ENCODE peak calls at places on chromosomes 7 and 10, in eight cellular contexts. G, K, D, I, W, X, F and V are unnamed samples.

GRCh38 chr7:108122181-108122580 is 8.0 kb downstream of the LAMB4 start:
- DNase-seq in W (no peak), I (no peak), F (no peak), X (no peak), G (no peak), K (no peak), D (no peak), V (no peak)

GRCh38 chr7:7114575-7115291 is 67.6 kb upstream of the C1GALT1 start:
- DNase-seq in W (no peak), K (no peak), F (no peak), D (no peak), G (no peak), I (no peak), X (no peak), V (no peak)

GRCh38 chr7:11332186-11332864 is 358.7 kb downstream of the PHF14 start:
- DNase-seq in W (no peak), G (no peak), K (no peak), I (no peak), X (no peak), D (no peak), F (no peak), V (no peak)

GRCh38 chr7:151435971-151436370 is 4.0 kb downstream of the CRYGN start:
- DNase-seq in I (no peak), F (no peak), G (no peak), K (no peak), W (no peak), X (no peak), D (no peak), V (no peak)

GRCh38 chr7:27156901-27157716 is 634 bp upstream of the HOXA7 start:
- DNase-seq in X (no peak), G (no peak), I (no peak), K (no peak), W (no peak), D (no peak), F (no peak), V (no peak)

GRCh38 chr7:142864980-142865747 is 10.3 kb downstream of the EPHB6 start:
- DNase-seq in D (no peak), X (no peak), F (no peak), G (no peak), K (no peak), W (no peak), I (no peak), V (no peak)

GRCh38 chr7:102973096-102973802 is 60.4 kb downstream of the LRRC17 start:
- DNase-seq in I (no peak), D (no peak), F (peak; percentile 91), G (no peak), K (no peak), W (no peak), X (no peak), V (no peak)

GRCh38 chr10:122543676-122544075 is 16.9 kb upstream of the DMBT1 start:
- DNase-seq in W (no peak), K (no peak), F (no peak), I (no peak), X (no peak), D (no peak), G (no peak), V (no peak)

GRCh38 chr10:17181751-17182150 is 19.7 kb downstream of the TRDMT1 start:
- DNase-seq in G (no peak), W (peak; percentile 9), X (no peak), F (peak; percentile 32), I (no peak), D (no peak), K (no peak), V (no peak)

GRCh38 chr7:157517782-157518513 is 181.1 kb downstream of the DNAJB6 start:
- DNase-seq in W (no peak), D (no peak), F (no peak), G (no peak), I (no peak), X (no peak), K (no peak), V (no peak)

GRCh38 chr7:35781767-35782515 is 18.9 kb upstream of the SEPTIN7 start:
- DNase-seq in W (no peak), G (no peak), X (no peak), D (no peak), K (no peak), I (no peak), F (no peak), V (no peak)